ENCODE peak calls at places on chromosomes 7 and 10, in nine cellular contexts. F is stimulated activated CD4-positive, alpha-beta T cell treated with anti-CD3 and anti-CD28 coated beads, Interleukin-1b, Interleukin-23, amount 100 ng/mL, for 4 hours; R is HFF-Myc; T is activated effector memory CD4-positive, alpha-beta T cell treated with anti-CD3 and anti-CD28 coated beads, Interleukin-2, amount 50 U/mL, for 16 hours; Z is esophagus squamous epithelium; E is NCI-H2081 treated with DMSO at 0.1 percent for 48 hours; X is astrocyte; U is IMR-90; N is MM.1S. J is an unnamed sample.

GRCh38 chr7:422886-423225 is 96.8 kb downstream of the PDGFA start:
- DNase-seq in F (no peak), R (no peak), T (no peak), Z (no peak), E (no peak), X (no peak), U (no peak), N (no peak), J (no peak)

GRCh38 chr10:97217299-97217698 is 31.5 kb upstream of the SLIT1 start:
- DNase-seq in F (no peak), R (no peak), T (no peak), Z (no peak), E (no peak), X (no peak), U (no peak), N (no peak), J (no peak)

GRCh38 chr7:116698930-116699722 is 27.1 kb downstream of the MET start:
- DNase-seq in F (no peak), R (no peak), T (no peak), Z (no peak), E (peak), X (no peak), U (no peak), N (no peak), J (no peak)

GRCh38 chr7:30923009-30923773 is 11.5 kb downstream of the AQP1 start:
- DNase-seq in F (no peak), R (no peak), T (peak), Z (no peak), E (no peak), X (no peak), U (no peak), N (no peak), J (no peak)

GRCh38 chr7:4709187-4709586 is 27.1 kb downstream of the FOXK1 start:
- DNase-seq in F (no peak), R (no peak), T (no peak), Z (no peak), E (no peak), X (no peak), U (no peak), N (no peak), J (no peak)

GRCh38 chr7:2519119-2519930 is at the start of gene LFNG:
- DNase-seq in F (peak), R (peak), T (peak), Z (no peak), E (peak), X (peak), U (peak), N (peak), J (peak)

GRCh38 chr10:84258034-84258695 is 13.3 kb downstream of the RGR start:
- DNase-seq in F (no peak), R (no peak), T (no peak), Z (no peak), E (no peak), X (no peak), U (no peak), N (no peak), J (no peak)

GRCh38 chr10:100009283-100009792 is 409 bp downstream of the DNMBP start:
- DNase-seq in F (no peak), R (no peak), T (no peak), Z (no peak), E (no peak), X (no peak), U (no peak), N (peak), J (peak)

GRCh38 chr7:64892666-64893269 is 10.3 kb upstream of the ZNF273 start:
- DNase-seq in F (no peak), R (no peak), T (peak), Z (no peak), E (no peak), X (no peak), U (no peak), N (no peak), J (no peak)

GRCh38 chr10:111556666-111557065 is 479.8 kb downstream of the ADRA2A start:
- DNase-seq in F (no peak), R (no peak), T (no peak), Z (no peak), E (no peak), X (no peak), U (no peak), N (no peak), J (no peak)

GRCh38 chr10:85918371-85918770 is 448.2 kb downstream of the GRID1 start:
- DNase-seq in F (no peak), R (no peak), T (no peak), Z (no peak), E (no peak), X (no peak), U (no peak), N (no peak), J (no peak)

GRCh38 chr10:102231357-102232318 is 5.5 kb downstream of the ELOVL3 start:
- DNase-seq in F (peak), R (no peak), T (peak), Z (no peak), E (no peak), X (no peak), U (no peak), N (peak), J (peak)

GRCh38 chr10:81876253-81876731 is 1.3 kb downstream of the NRG3 start:
- DNase-seq in F (no peak), R (no peak), T (no peak), Z (no peak), E (no peak), X (no peak), U (no peak), N (peak), J (no peak)

GRCh38 chr7:42573904-42574692 is 337.1 kb upstream of the GLI3 start:
- DNase-seq in F (no peak), R (no peak), T (no peak), Z (no peak), E (no peak), X (peak), U (peak), N (no peak), J (no peak)

GRCh38 chr7:66315192-66315591 is 110.1 kb downstream of the TPST1 start:
- DNase-seq in F (no peak), R (no peak), T (no peak), Z (no peak), E (no peak), X (no peak), U (no peak), N (no peak), J (no peak)